ENCODE peak calls at places on chromosomes 1 and 21, in nine cellular contexts. One of them, this sample, is unnamed. For H3K4me1, the result is how much of the 10 kb centered on the place peaks cover.

GRCh38 chr1:26838474-26839338 is 12.2 kb downstream of the ZDHHC18 start:
- DNase-seq in SJSA1: no peak
- DNase-seq in heart left ventricle: no peak
- DNase-seq in lung: no peak
- DNase-seq in effector memory CD4-positive, alpha-beta T cell: peak
- DNase-seq in prostate gland: no peak
- DNase-seq in body of pancreas: no peak
- DNase-seq in A549: no peak
- DNase-seq in aorta: no peak
- DNase-seq in this sample: no peak

GRCh38 chr1:8520483-8520966 is 202.6 kb downstream of the SLC45A1 start:
- DNase-seq in body of pancreas: no peak
- DNase-seq in A549: no peak
- DNase-seq in prostate gland: no peak
- DNase-seq in aorta: no peak
- DNase-seq in effector memory CD4-positive, alpha-beta T cell: no peak
- DNase-seq in heart left ventricle: no peak
- DNase-seq in lung: no peak
- DNase-seq in SJSA1: no peak
- DNase-seq in this sample: no peak

GRCh38 chr1:161899091-161899490 is 124.6 kb downstream of the OLFML2B start:
- DNase-seq in body of pancreas: no peak
- DNase-seq in effector memory CD4-positive, alpha-beta T cell: no peak
- DNase-seq in prostate gland: no peak
- DNase-seq in aorta: no peak
- DNase-seq in A549: no peak
- DNase-seq in lung: no peak
- DNase-seq in heart left ventricle: no peak
- DNase-seq in SJSA1: no peak
- DNase-seq in this sample: no peak

GRCh38 chr1:223142795-223143759 is at the start of gene TLR5:
- DNase-seq in A549: peak
- DNase-seq in body of pancreas: peak
- DNase-seq in SJSA1: peak
- DNase-seq in prostate gland: peak
- DNase-seq in lung: peak
- DNase-seq in aorta: peak
- DNase-seq in heart left ventricle: peak
- DNase-seq in effector memory CD4-positive, alpha-beta T cell: peak
- DNase-seq in this sample: peak

GRCh38 chr1:107786214-107786842 is 178.7 kb downstream of the VAV3 start:
- DNase-seq in heart left ventricle: no peak
- DNase-seq in prostate gland: no peak
- DNase-seq in A549: no peak
- DNase-seq in SJSA1: no peak
- DNase-seq in effector memory CD4-positive, alpha-beta T cell: no peak
- DNase-seq in body of pancreas: no peak
- DNase-seq in lung: no peak
- DNase-seq in aorta: no peak
- DNase-seq in this sample: no peak

GRCh38 chr1:71658295-71658694 is 577.5 kb upstream of the ZRANB2 start:
- DNase-seq in lung: no peak
- DNase-seq in aorta: no peak
- DNase-seq in SJSA1: no peak
- DNase-seq in effector memory CD4-positive, alpha-beta T cell: no peak
- DNase-seq in body of pancreas: no peak
- DNase-seq in prostate gland: no peak
- DNase-seq in A549: no peak
- DNase-seq in heart left ventricle: no peak
- DNase-seq in this sample: no peak

GRCh38 chr1:100412980-100413379 is 60.7 kb downstream of the CDC14A start:
- DNase-seq in heart left ventricle: no peak
- DNase-seq in aorta: no peak
- DNase-seq in prostate gland: peak
- DNase-seq in lung: no peak
- DNase-seq in A549: no peak
- DNase-seq in effector memory CD4-positive, alpha-beta T cell: no peak
- DNase-seq in SJSA1: no peak
- DNase-seq in body of pancreas: no peak
- DNase-seq in this sample: no peak

GRCh38 chr1:45359882-45360513 is 19.8 kb upstream of the MUTYH start:
- DNase-seq in prostate gland: peak
- DNase-seq in A549: peak
- DNase-seq in heart left ventricle: peak
- DNase-seq in effector memory CD4-positive, alpha-beta T cell: no peak
- DNase-seq in SJSA1: no peak
- DNase-seq in body of pancreas: peak
- DNase-seq in lung: peak
- DNase-seq in aorta: no peak
- DNase-seq in this sample: peak

GRCh38 chr1:224881762-224882211 is 47.7 kb upstream of the DNAH14 start:
- DNase-seq in heart left ventricle: no peak
- DNase-seq in aorta: no peak
- DNase-seq in body of pancreas: no peak
- DNase-seq in effector memory CD4-positive, alpha-beta T cell: no peak
- DNase-seq in lung: no peak
- DNase-seq in A549: no peak
- DNase-seq in SJSA1: no peak
- DNase-seq in prostate gland: no peak
- DNase-seq in this sample: no peak

GRCh38 chr1:228646717-228647522 is 88.4 kb upstream of the RHOU start:
- DNase-seq in aorta: peak
- DNase-seq in effector memory CD4-positive, alpha-beta T cell: no peak
- DNase-seq in body of pancreas: no peak
- DNase-seq in lung: no peak
- DNase-seq in heart left ventricle: peak
- DNase-seq in prostate gland: no peak
- DNase-seq in SJSA1: peak
- DNase-seq in A549: peak
- DNase-seq in this sample: no peak

GRCh38 chr1:38275960-38276359 is 229.4 kb upstream of the POU3F1 start:
- DNase-seq in heart left ventricle: no peak
- DNase-seq in body of pancreas: no peak
- DNase-seq in prostate gland: no peak
- DNase-seq in SJSA1: no peak
- DNase-seq in aorta: no peak
- DNase-seq in A549: no peak
- DNase-seq in lung: no peak
- DNase-seq in effector memory CD4-positive, alpha-beta T cell: no peak
- DNase-seq in this sample: no peak

GRCh38 chr1:7447093-7447492 is 324.0 kb upstream of the VAMP3 start:
- DNase-seq in A549: no peak
- DNase-seq in prostate gland: no peak
- DNase-seq in SJSA1: no peak
- DNase-seq in body of pancreas: no peak
- DNase-seq in heart left ventricle: no peak
- DNase-seq in aorta: no peak
- DNase-seq in lung: no peak
- DNase-seq in effector memory CD4-positive, alpha-beta T cell: no peak
- DNase-seq in this sample: no peak

GRCh38 chr1:36398370-36398977 is 766 bp upstream of the LSM10 start:
- DNase-seq in A549: no peak
- DNase-seq in prostate gland: no peak
- DNase-seq in aorta: no peak
- DNase-seq in body of pancreas: no peak
- DNase-seq in SJSA1: no peak
- DNase-seq in effector memory CD4-positive, alpha-beta T cell: no peak
- DNase-seq in heart left ventricle: no peak
- DNase-seq in lung: no peak
- DNase-seq in this sample: no peak
- H3K4me3 ChIP-seq in A549: no peak
- H3K4me3 ChIP-seq in prostate gland: no peak
- H3K4me3 ChIP-seq in aorta: no peak
- H3K4me3 ChIP-seq in body of pancreas: no peak
- H3K4me3 ChIP-seq in SJSA1: peak
- H3K4me3 ChIP-seq in effector memory CD4-positive, alpha-beta T cell: no peak
- H3K4me3 ChIP-seq in heart left ventricle: no peak
- H3K4me3 ChIP-seq in lung: no peak
- H3K4me3 ChIP-seq in this sample: peak

DNA sequence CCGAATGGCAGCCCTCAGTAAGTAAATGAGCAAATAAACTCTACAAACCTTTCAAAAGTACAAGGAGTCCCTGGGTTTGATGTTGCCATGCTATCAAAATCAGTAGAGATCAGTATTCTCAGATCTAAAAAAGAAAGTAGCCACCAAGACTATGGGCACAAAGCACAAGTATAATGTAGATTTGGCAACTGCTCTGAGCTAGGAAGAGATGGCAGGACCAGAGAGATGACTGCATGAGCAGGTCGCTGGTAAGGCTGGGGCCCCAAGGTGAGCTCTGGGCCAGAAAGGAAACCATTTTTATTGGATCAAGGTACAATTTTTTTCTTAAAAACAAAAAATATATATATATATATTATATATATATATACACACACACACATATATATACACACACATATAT is 3.1 kb upstream of the ADORA3 start:
- DNase-seq in A549: no peak
- DNase-seq in heart left ventricle: no peak
- DNase-seq in SJSA1: no peak
- DNase-seq in lung: no peak
- DNase-seq in body of pancreas: no peak
- DNase-seq in aorta: no peak
- DNase-seq in prostate gland: no peak
- DNase-seq in effector memory CD4-positive, alpha-beta T cell: no peak
- DNase-seq in this sample: no peak
- H3K4me1 ChIP-seq in A549: under half
- H3K4me1 ChIP-seq in heart left ventricle: under half
- H3K4me1 ChIP-seq in SJSA1: under half
- H3K4me1 ChIP-seq in lung: under half
- H3K4me1 ChIP-seq in body of pancreas: under half
- H3K4me1 ChIP-seq in aorta: under half
- H3K4me1 ChIP-seq in prostate gland: under half
- H3K4me1 ChIP-seq in effector memory CD4-positive, alpha-beta T cell: half or more
- H3K4me1 ChIP-seq in this sample: under half

GRCh38 chr1:199150764-199151163 is 511.9 kb downstream of the PTPRC start:
- DNase-seq in effector memory CD4-positive, alpha-beta T cell: no peak
- DNase-seq in heart left ventricle: no peak
- DNase-seq in body of pancreas: no peak
- DNase-seq in SJSA1: no peak
- DNase-seq in lung: no peak
- DNase-seq in aorta: no peak
- DNase-seq in prostate gland: no peak
- DNase-seq in A549: no peak
- DNase-seq in this sample: no peak
- H3K4me3 ChIP-seq in effector memory CD4-positive, alpha-beta T cell: no peak
- H3K4me3 ChIP-seq in heart left ventricle: no peak
- H3K4me3 ChIP-seq in body of pancreas: no peak
- H3K4me3 ChIP-seq in SJSA1: no peak
- H3K4me3 ChIP-seq in lung: no peak
- H3K4me3 ChIP-seq in aorta: no peak
- H3K4me3 ChIP-seq in prostate gland: no peak
- H3K4me3 ChIP-seq in A549: no peak
- H3K4me3 ChIP-seq in this sample: no peak

GRCh38 chr1:206891412-206891811 is 5.8 kb upstream of the IL24 start:
- DNase-seq in body of pancreas: no peak
- DNase-seq in SJSA1: peak
- DNase-seq in A549: no peak
- DNase-seq in effector memory CD4-positive, alpha-beta T cell: no peak
- DNase-seq in heart left ventricle: no peak
- DNase-seq in prostate gland: no peak
- DNase-seq in aorta: no peak
- DNase-seq in lung: no peak
- DNase-seq in this sample: no peak

GRCh38 chr1:206890125-206890637 is 7.1 kb upstream of the IL24 start:
- DNase-seq in heart left ventricle: no peak
- DNase-seq in lung: no peak
- DNase-seq in body of pancreas: no peak
- DNase-seq in A549: peak
- DNase-seq in aorta: no peak
- DNase-seq in prostate gland: peak
- DNase-seq in effector memory CD4-positive, alpha-beta T cell: no peak
- DNase-seq in SJSA1: peak
- DNase-seq in this sample: no peak

GRCh38 chr1:206890690-206891089 is 6.6 kb upstream of the IL24 start:
- DNase-seq in prostate gland: no peak
- DNase-seq in A549: peak
- DNase-seq in effector memory CD4-positive, alpha-beta T cell: no peak
- DNase-seq in body of pancreas: no peak
- DNase-seq in lung: no peak
- DNase-seq in SJSA1: peak
- DNase-seq in heart left ventricle: no peak
- DNase-seq in aorta: no peak
- DNase-seq in this sample: no peak

GRCh38 chr1:206893380-206893779 is 3.9 kb upstream of the IL24 start:
- DNase-seq in effector memory CD4-positive, alpha-beta T cell: no peak
- DNase-seq in lung: no peak
- DNase-seq in aorta: no peak
- DNase-seq in body of pancreas: no peak
- DNase-seq in heart left ventricle: no peak
- DNase-seq in A549: no peak
- DNase-seq in SJSA1: no peak
- DNase-seq in prostate gland: no peak
- DNase-seq in this sample: no peak

GRCh38 chr1:206892351-206892984 is 4.8 kb upstream of the IL24 start:
- DNase-seq in lung: no peak
- DNase-seq in heart left ventricle: no peak
- DNase-seq in body of pancreas: no peak
- DNase-seq in prostate gland: no peak
- DNase-seq in aorta: no peak
- DNase-seq in SJSA1: no peak
- DNase-seq in effector memory CD4-positive, alpha-beta T cell: no peak
- DNase-seq in A549: no peak
- DNase-seq in this sample: no peak
- H3K4me1 ChIP-seq in lung: under half
- H3K4me1 ChIP-seq in heart left ventricle: under half
- H3K4me1 ChIP-seq in body of pancreas: under half
- H3K4me1 ChIP-seq in prostate gland: under half
- H3K4me1 ChIP-seq in aorta: under half
- H3K4me1 ChIP-seq in SJSA1: half or more
- H3K4me1 ChIP-seq in effector memory CD4-positive, alpha-beta T cell: under half
- H3K4me1 ChIP-seq in A549: half or more
- H3K4me1 ChIP-seq in this sample: under half

GRCh38 chr21:41678016-41678935 is 88.6 kb downstream of the RIPK4 start:
- DNase-seq in effector memory CD4-positive, alpha-beta T cell: no peak
- DNase-seq in prostate gland: peak
- DNase-seq in lung: peak
- DNase-seq in A549: peak
- DNase-seq in heart left ventricle: no peak
- DNase-seq in SJSA1: peak
- DNase-seq in aorta: peak
- DNase-seq in body of pancreas: peak
- DNase-seq in this sample: peak
- H3K4me3 ChIP-seq in effector memory CD4-positive, alpha-beta T cell: no peak
- H3K4me3 ChIP-seq in prostate gland: peak
- H3K4me3 ChIP-seq in lung: no peak
- H3K4me3 ChIP-seq in A549: peak
- H3K4me3 ChIP-seq in heart left ventricle: no peak
- H3K4me3 ChIP-seq in SJSA1: no peak
- H3K4me3 ChIP-seq in aorta: no peak
- H3K4me3 ChIP-seq in body of pancreas: no peak
- H3K4me3 ChIP-seq in this sample: peak

DNA sequence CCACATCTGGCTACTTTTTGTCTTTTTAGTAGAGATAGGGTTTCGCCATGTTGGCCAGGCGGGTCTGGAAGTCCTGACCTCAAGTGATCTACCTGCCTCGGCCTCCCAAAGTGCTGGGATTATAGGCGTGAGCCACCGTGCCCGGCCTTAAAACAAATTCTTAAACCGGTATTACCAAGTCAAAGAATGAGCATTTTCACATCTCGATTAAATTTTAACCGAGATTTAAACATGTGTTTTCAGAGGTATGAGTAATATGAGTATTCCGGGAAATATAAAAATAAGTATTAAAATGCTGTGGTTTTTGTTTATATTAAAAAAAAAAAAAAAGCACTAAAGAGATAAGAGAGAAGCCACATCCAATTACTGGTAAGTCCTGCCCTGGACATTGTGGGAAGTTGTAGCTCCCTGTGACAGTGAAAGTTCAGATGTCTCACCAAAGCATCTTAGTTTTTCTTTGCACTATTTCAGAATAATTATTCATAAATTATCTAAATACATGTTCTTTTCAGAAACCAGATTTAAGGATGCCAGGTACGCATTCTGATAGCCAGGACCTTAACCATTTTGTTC is 24.9 kb downstream of the ZNF281 start:
- DNase-seq in SJSA1: no peak
- DNase-seq in prostate gland: no peak
- DNase-seq in body of pancreas: no peak
- DNase-seq in lung: no peak
- DNase-seq in heart left ventricle: no peak
- DNase-seq in effector memory CD4-positive, alpha-beta T cell: no peak
- DNase-seq in aorta: no peak
- DNase-seq in A549: no peak
- DNase-seq in this sample: no peak
- H3K4me1 ChIP-seq in SJSA1: under half
- H3K4me1 ChIP-seq in prostate gland: under half
- H3K4me1 ChIP-seq in body of pancreas: under half
- H3K4me1 ChIP-seq in lung: under half
- H3K4me1 ChIP-seq in heart left ventricle: under half
- H3K4me1 ChIP-seq in effector memory CD4-positive, alpha-beta T cell: under half
- H3K4me1 ChIP-seq in aorta: under half
- H3K4me1 ChIP-seq in A549: half or more
- H3K4me1 ChIP-seq in this sample: under half